ENCODE peak calls at places on chromosomes 11 and 22, in four cellular contexts. O is esophagus squamous epithelium, Z is HepG2, E is left lung. J is an unnamed sample.

GRCh38 chr11:121341609-121342008 is 49.0 kb downstream of the SC5D start:
- DNase-seq in O (no peak), Z (no peak), E (no peak), J (no peak)

GRCh38 chr11:40514124-40514523 is 945.3 kb downstream of the LRRC4C start:
- DNase-seq in O (no peak), Z (no peak), E (no peak), J (no peak)

GRCh38 chr22:28183078-28183870 is 264.2 kb upstream of the PITPNB start:
- DNase-seq in O (no peak), Z (no peak), E (no peak), J (no peak)

GRCh38 chr11:73854680-73855079 is 22.0 kb downstream of the COA4 start:
- DNase-seq in O (no peak), Z (no peak), E (no peak), J (no peak)

GRCh38 chr11:68965901-68966868 is 14.6 kb downstream of the MRGPRD start:
- DNase-seq in O (no peak), Z (no peak), E (no peak), J (no peak)

GRCh38 chr11:78189851-78190250 is 1.1 kb downstream of the USP35 start:
- DNase-seq in O (no peak), Z (no peak), E (no peak), J (no peak)

GRCh38 chr11:16811136-16812020 is 72.9 kb downstream of the C11orf58 start:
- DNase-seq in O (no peak), Z (no peak), E (no peak), J (no peak)

GRCh38 chr11:1020211-1020905 is 16.2 kb downstream of the MUC6 start:
- DNase-seq in O (no peak), Z (no peak), E (peak; percentile 73), J (no peak)

GRCh38 chr11:47007579-47007978 is 71.0 kb downstream of the CSTPP1 start:
- DNase-seq in O (no peak), Z (no peak), E (no peak), J (no peak)

GRCh38 chr22:43053176-43053575 is 36.0 kb downstream of the TTLL1 start:
- DNase-seq in O (no peak), Z (no peak), E (no peak), J (no peak)

GRCh38 chr22:32796865-32797573 is 4.5 kb upstream of the TIMP3 start:
- DNase-seq in O (no peak), Z (peak; percentile 44), E (peak; percentile 78), J (peak; percentile 42)

GRCh38 chr11:16883179-16883578 is 131.0 kb downstream of the PLEKHA7 start:
- DNase-seq in O (no peak), Z (no peak), E (no peak), J (no peak)

GRCh38 chr11:117900144-117900651 is 23.7 kb upstream of the FXYD6 start:
- DNase-seq in O (no peak), Z (no peak), E (no peak), J (no peak)

GRCh38 chr11:94325681-94326080 is 21.3 kb downstream of the IZUMO1R start:
- DNase-seq in O (no peak), Z (peak; percentile 39), E (no peak), J (peak; percentile 17)

GRCh38 chr11:45765836-45766235 is 39.1 kb upstream of the SLC35C1 start:
- DNase-seq in O (no peak), Z (no peak), E (no peak), J (no peak)

GRCh38 chr11:110425751-110426545 is 3.8 kb upstream of the FDX1 start:
- DNase-seq in O (no peak), Z (no peak), E (no peak), J (no peak)

GRCh38 chr11:57834852-57835251 is 73.2 kb downstream of the CTNND1 start:
- DNase-seq in O (no peak), Z (no peak), E (no peak), J (no peak)

GRCh38 chr11:32231909-32232493 is 141.1 kb downstream of the RCN1 start:
- DNase-seq in O (no peak), Z (peak; percentile 13), E (no peak), J (no peak)

GRCh38 chr22:28247667-28248363 is 328.8 kb upstream of the PITPNB start:
- DNase-seq in O (no peak), Z (no peak), E (no peak), J (no peak)

GRCh38 chr11:62444271-62444833 is 25.5 kb downstream of the SCGB1A1 start:
- DNase-seq in O (no peak), Z (no peak), E (peak; percentile 81), J (no peak)

GRCh38 chr11:133740928-133741327 is 104.4 kb downstream of the SPATA19 start:
- DNase-seq in O (no peak), Z (no peak), E (no peak), J (no peak)

DNA sequence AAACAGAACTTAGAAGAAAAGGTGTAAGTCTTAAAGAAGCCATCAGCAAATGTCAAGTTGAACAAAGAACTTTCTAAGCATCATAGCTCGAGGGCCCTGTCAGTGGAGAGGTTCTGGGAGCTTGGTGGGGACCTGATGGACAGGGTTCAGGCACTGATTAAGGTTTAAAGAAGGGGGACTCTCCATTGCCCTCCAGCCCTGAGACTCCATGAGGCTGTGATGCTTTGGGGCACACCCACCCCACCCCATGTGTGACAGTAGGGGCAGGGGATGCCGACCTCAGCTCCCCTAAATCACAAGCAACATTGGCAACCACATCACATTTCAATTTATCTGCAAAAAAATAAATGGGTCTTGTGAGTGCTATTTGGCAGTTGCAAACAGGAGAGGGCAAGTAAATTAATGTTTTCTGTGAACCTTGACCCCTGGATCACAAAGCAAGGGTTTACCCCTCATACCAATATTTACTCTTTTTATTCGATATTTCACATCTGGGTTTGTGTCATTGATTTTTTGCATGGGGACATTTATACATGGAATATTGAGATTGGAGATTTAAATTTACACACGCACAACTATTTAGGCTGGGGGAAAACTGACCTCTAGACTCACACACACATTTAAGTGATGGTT is 37.1 kb upstream of the ANO1 start:
- DNase-seq in O (no peak), Z (no peak), E (no peak), J (no peak)
- H3K9me3 ChIP-seq in O (peaks cover 48% of the 10 kb centered on the region), Z (peaks cover 19% of the 10 kb centered on the region), E (peaks cover 44% of the 10 kb centered on the region), J (no peaks in the 10 kb centered on the region)

GRCh38 chr22:49214976-49215375 is 612.7 kb downstream of the BRD1 start:
- DNase-seq in O (no peak), Z (no peak), E (no peak), J (no peak)
- H3K9me3 ChIP-seq in O (peaks cover 18% of the 10 kb centered on the region), Z (peaks cover 22% of the 10 kb centered on the region), E (peaks cover 14% of the 10 kb centered on the region), J (peaks cover 6% of the 10 kb centered on the region)

GRCh38 chr11:64883575-64883974 is 5.2 kb upstream of the EHD1 start:
- DNase-seq in O (no peak), Z (no peak), E (no peak), J (no peak)

GRCh38 chr11:64882243-64882642 is 3.8 kb upstream of the EHD1 start:
- DNase-seq in O (no peak), Z (no peak), E (no peak), J (no peak)

GRCh38 chr11:64881476-64881875 is 3.1 kb upstream of the EHD1 start:
- DNase-seq in O (no peak), Z (no peak), E (no peak), J (no peak)

GRCh38 chr11:64885367-64886286 is 7.2 kb upstream of the EHD1 start:
- DNase-seq in O (no peak), Z (peak; percentile 82), E (no peak), J (no peak)

DNA sequence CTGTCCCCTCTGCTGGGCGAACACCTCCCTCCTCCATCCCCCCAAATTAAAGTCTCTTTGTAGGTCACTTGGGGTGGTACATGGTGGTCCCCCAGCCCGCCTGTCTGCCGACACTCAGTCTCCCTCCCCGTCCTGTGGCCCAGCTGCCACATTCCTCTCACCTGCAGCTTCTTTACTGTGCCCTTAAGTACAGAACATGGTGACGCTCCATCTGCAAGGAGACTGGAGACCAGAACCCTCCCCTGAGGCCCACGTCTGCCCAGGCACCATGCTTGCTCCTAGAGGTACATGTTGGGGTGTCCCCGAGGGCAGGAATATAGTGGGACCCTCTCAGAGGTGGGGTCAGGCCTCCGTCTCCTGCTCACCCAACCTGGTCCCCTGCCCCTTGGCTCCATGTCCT is 5.6 kb upstream of the EHD1 start:
- DNase-seq in O (no peak), Z (no peak), E (no peak), J (no peak)
- H3K9me3 ChIP-seq in O (no peaks in the 10 kb centered on the region), Z (no peaks in the 10 kb centered on the region), E (no peaks in the 10 kb centered on the region), J (no peaks in the 10 kb centered on the region)

GRCh38 chr22:45787770-45788169 is 116.1 kb downstream of the ATXN10 start:
- DNase-seq in O (no peak), Z (no peak), E (no peak), J (no peak)

GRCh38 chr22:45788530-45788929 is 116.9 kb downstream of the ATXN10 start:
- DNase-seq in O (no peak), Z (no peak), E (no peak), J (no peak)

DNA sequence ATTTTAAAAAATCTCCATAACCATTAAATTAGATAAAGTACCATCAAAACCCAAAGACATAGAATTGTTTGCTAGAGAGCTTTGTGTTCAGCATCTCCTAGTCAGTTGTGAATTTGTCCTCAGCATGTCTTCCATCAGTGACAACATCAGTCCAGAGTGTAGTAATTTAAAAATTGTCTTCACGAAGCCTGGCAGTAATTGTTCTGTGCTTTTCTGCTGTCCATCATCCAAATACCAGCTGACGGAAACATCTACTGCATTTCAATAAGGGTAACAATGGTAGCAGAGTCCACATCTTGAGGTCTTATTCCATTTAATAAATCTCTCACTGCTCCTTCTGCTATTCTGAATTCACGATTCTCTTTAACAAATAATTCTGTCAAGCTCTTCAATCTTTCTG is 121.5 kb downstream of the ATXN10 start:
- DNase-seq in O (no peak), Z (no peak), E (no peak), J (no peak)
- H3K9me3 ChIP-seq in O (peaks cover 26% of the 10 kb centered on the region), Z (peaks cover 17% of the 10 kb centered on the region), E (peaks cover 34% of the 10 kb centered on the region), J (peaks cover 5% of the 10 kb centered on the region)

GRCh38 chr11:106127604-106128003 is 50.1 kb downstream of the AASDHPPT start:
- DNase-seq in O (no peak), Z (no peak), E (no peak), J (no peak)

GRCh38 chr11:106121570-106122320 is 44.3 kb downstream of the AASDHPPT start:
- DNase-seq in O (no peak), Z (no peak), E (no peak), J (no peak)
- H3K9me3 ChIP-seq in O (no peaks in the 10 kb centered on the region), Z (no peaks in the 10 kb centered on the region), E (no peaks in the 10 kb centered on the region), J (no peaks in the 10 kb centered on the region)

DNA sequence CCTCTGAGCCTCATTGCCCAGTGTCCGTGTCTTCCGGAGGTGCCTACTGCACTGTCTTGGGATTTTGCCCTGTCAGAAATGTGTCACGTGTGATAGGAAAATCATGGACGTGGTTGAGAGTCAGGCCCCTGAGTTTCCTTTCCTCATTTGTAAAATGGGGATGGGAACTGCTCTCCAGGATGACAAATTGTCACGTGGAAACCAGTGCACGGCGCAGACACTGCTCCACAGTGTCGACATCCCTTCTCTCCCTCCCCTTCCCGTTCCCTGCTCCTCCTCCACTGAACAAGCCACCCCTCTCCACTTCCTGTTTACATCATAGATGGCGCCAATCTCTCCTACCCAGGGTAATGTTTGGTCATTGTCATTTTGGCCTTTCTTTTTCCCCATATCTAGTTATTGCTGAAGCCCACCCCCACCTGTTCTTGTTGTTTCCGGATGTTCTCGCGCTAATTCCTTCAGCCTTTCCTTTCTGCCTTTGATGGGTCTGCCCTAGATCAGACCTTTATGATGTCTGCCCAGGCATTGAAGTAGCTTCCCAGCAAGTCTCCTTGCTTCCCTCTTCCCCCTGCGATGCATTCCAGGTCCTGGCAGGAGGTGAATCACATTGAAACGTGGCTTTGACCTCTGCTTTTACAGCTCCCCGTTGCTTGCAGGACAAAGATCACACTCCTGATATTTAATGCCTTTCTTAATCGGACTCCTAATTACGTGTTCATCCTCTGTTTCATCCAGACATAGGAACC is 91.8 kb downstream of the TBC1D22A start:
- DNase-seq in O (no peak), Z (no peak), E (no peak), J (no peak)
- H3K9me3 ChIP-seq in O (no peaks in the 10 kb centered on the region), Z (no peaks in the 10 kb centered on the region), E (no peaks in the 10 kb centered on the region), J (no peaks in the 10 kb centered on the region)

GRCh38 chr22:16562711-16563554 is 29.7 kb downstream of the CCT8L2 start:
- DNase-seq in O (no peak), Z (no peak), E (peak; percentile 80), J (no peak)
- H3K9me3 ChIP-seq in O (peaks cover 52% of the 10 kb centered on the region), Z (peaks cover 11% of the 10 kb centered on the region), E (peaks cover 4% of the 10 kb centered on the region), J (no peaks in the 10 kb centered on the region)

GRCh38 chr22:47797546-47797945 is 1035.1 kb downstream of the TBC1D22A start:
- DNase-seq in O (no peak), Z (no peak), E (no peak), J (no peak)
- H3K9me3 ChIP-seq in O (no peaks in the 10 kb centered on the region), Z (no peaks in the 10 kb centered on the region), E (peaks cover 11% of the 10 kb centered on the region), J (no peaks in the 10 kb centered on the region)

J was measured in T-helper 17 cell.